ENCODE peak calls at places on chromosomes 5 and 9, in four cellular contexts. F, S, O and J are unnamed samples.

GRCh38 chr5:178207183-178207916 is 3.0 kb downstream of the HNRNPAB start:
- DNase-seq in F (peak), S (no peak), O (no peak), J (no peak)

GRCh38 chr5:9284781-9285307 is 261.0 kb downstream of the SEMA5A start:
- DNase-seq in F (no peak), S (no peak), O (no peak), J (no peak)

GRCh38 chr9:4077499-4078102 is 222.3 kb downstream of the GLIS3 start:
- DNase-seq in F (peak), S (peak), O (no peak), J (peak)

GRCh38 chr9:3361689-3362392 is 164.0 kb downstream of the RFX3 start:
- DNase-seq in F (no peak), S (no peak), O (no peak), J (no peak)

GRCh38 chr9:123953601-123954011 is 23.7 kb upstream of the DENND1A start:
- DNase-seq in F (no peak), S (no peak), O (no peak), J (no peak)

GRCh38 chr9:21081999-21082398 is 4.3 kb upstream of the IFNB1 start:
- DNase-seq in F (no peak), S (no peak), O (no peak), J (no peak)

GRCh38 chr9:134838651-134839431 is 41.8 kb upstream of the FCN2 start:
- DNase-seq in F (no peak), S (no peak), O (no peak), J (no peak)

GRCh38 chr5:119078870-119079269 is 8.0 kb downstream of the DMXL1 start:
- DNase-seq in F (no peak), S (no peak), O (no peak), J (no peak)

GRCh38 chr9:131276107-131276888 is at the start of gene FAM78A:
- DNase-seq in F (no peak), S (peak), O (no peak), J (peak)

GRCh38 chr5:65482727-65483473 is 1.2 kb upstream of the ADAMTS6 start:
- DNase-seq in F (peak), S (peak), O (peak), J (no peak)

GRCh38 chr9:8382266-8382665 is 582.7 kb upstream of the DMAC1 start:
- DNase-seq in F (no peak), S (no peak), O (no peak), J (no peak)

GRCh38 chr5:150058480-150059126 is 27.8 kb downstream of the CSF1R start:
- DNase-seq in F (no peak), S (peak), O (no peak), J (no peak)

GRCh38 chr5:75465480-75465879 is 45.9 kb downstream of the CERT1 start:
- DNase-seq in F (no peak), S (no peak), O (no peak), J (no peak)

GRCh38 chr9:6054280-6055099 is 39.1 kb upstream of the RANBP6 start:
- DNase-seq in F (peak), S (peak), O (no peak), J (peak)

GRCh38 chr5:39102684-39103155 is 28.5 kb upstream of the RICTOR start:
- DNase-seq in F (peak), S (peak), O (no peak), J (no peak)

GRCh38 chr9:108363321-108363720 is 492.5 kb downstream of the ACTL7B start:
- DNase-seq in F (no peak), S (no peak), O (no peak), J (no peak)

GRCh38 chr5:126811515-126812198 is 34.7 kb downstream of the LMNB1 start:
- DNase-seq in F (no peak), S (no peak), O (no peak), J (no peak)

GRCh38 chr5:128538249-128539037 is 398 bp upstream of the FBN2 start:
- DNase-seq in F (no peak), S (no peak), O (no peak), J (peak)

GRCh38 chr5:73822989-73823339 is 197.0 kb downstream of the ARHGEF28 start:
- DNase-seq in F (peak), S (no peak), O (no peak), J (no peak)

GRCh38 chr9:95953986-95954385 is 78.5 kb downstream of the ERCC6L2 start:
- DNase-seq in F (no peak), S (no peak), O (peak), J (no peak)

GRCh38 chr5:50958852-50959457 is 292.5 kb downstream of the PARP8 start:
- DNase-seq in F (peak), S (peak), O (no peak), J (no peak)

GRCh38 chr5:157113007-157113406 is 4.2 kb upstream of the HAVCR2 start:
- DNase-seq in F (no peak), S (no peak), O (no peak), J (no peak)

GRCh38 chr5:155053482-155053881 is 39.9 kb downstream of the KIF4B start:
- DNase-seq in F (no peak), S (no peak), O (no peak), J (no peak)

GRCh38 chr5:7364226-7364875 is 31.6 kb upstream of the ADCY2 start:
- DNase-seq in F (no peak), S (no peak), O (no peak), J (no peak)

GRCh38 chr5:102901821-102902448 is 146.8 kb downstream of the PAM start:
- DNase-seq in F (peak), S (no peak), O (no peak), J (no peak)

GRCh38 chr5:78627766-78628165 is 20.8 kb downstream of the LHFPL2 start:
- DNase-seq in F (no peak), S (no peak), O (no peak), J (no peak)

GRCh38 chr9:68914751-68915150 is 99.2 kb downstream of the PRKACG start:
- DNase-seq in F (no peak), S (no peak), O (no peak), J (no peak)

GRCh38 chr5:113215401-113216060 is 219.3 kb downstream of the TSSK1B start:
- DNase-seq in F (no peak), S (no peak), O (no peak), J (no peak)

GRCh38 chr5:98798371-98798770 is 24.9 kb downstream of the RGMB start:
- DNase-seq in F (no peak), S (no peak), O (no peak), J (no peak)
- TF ChIP-seq ATF3 in F (no peak), S (no peak), O (no peak), J (no peak)

DNA sequence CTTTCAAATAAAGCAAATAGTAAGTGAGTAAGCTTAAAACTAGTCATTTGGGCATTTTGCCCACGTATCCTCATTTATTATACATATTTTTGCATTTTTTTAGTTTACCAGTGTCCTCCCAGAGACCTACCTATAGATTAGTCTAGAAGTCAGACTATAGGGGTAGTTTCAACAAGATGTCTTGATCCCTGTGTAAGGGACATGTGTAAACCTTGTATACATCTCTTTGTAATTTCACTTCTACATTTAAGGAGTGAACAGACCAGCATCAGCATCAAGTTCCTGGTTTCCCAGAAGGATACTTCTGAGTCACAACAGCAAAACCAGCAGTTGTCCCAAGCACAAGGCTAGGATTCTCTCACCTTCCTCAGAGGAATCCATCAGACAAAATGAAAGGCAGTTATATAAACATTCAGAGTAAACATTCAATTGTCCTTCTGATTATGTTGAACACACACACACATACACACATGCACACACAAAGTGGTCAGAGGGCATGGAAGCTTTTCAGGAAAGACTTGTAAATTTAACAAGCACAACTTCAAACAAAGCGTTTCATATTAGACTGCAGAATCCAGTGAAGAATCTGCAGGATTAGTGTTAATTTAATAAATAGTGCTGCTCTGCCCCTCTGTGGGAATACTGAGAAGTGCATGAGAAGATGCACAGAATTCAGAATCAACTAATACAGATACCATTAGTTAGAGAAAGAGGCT is 55.4 kb downstream of the HINT1 start:
- DNase-seq in F (peak), S (peak), O (peak), J (no peak)
- TF ChIP-seq ESRRA in F (no peak), S (no peak), O (no peak), J (no peak)

DNA sequence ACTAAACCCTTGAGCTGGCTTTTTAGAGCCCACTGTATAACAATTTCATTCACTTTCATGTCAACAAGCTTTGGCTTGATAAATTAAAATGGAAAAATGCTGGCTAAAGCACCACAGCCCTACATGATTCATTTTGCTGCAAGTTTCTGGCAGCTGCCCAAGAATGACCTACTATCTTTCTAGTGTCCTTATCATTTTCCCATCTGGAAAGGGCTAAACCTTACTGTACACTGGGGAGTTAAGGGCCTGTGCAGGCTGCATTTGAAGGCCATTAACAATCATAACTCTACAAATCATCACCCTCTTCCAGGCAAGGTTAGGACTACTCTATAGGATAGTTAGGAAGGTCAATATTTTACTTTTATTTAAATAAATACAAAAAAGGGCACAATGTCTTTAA is 579.7 kb upstream of the ZNF608 start:
- DNase-seq in F (no peak), S (no peak), O (no peak), J (no peak)
- TF ChIP-seq ATF3 in F (no peak), S (no peak), O (no peak), J (no peak)

DNA sequence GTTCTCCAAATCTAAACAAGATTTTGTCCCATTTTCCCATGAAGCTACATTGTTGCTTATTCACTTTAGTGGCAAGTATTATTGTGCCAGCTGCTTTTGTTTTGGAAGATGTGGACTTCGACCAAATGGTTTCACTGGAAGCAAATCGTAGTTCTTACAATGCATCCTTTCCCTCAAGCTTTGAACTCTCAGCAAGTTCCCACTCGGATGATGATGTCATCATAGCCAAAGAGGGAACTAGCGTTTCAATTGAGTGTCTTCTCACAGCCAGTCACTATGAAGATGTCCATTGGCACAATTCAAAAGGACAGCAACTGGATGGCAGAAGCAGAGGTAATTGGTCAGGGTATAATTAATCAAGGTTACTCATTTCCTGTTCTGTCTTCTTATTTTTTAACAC is 10.9 kb downstream of the MFAP3 start:
- DNase-seq in F (no peak), S (no peak), O (no peak), J (no peak)
- TF ChIP-seq ESRRA in F (no peak), S (no peak), O (no peak), J (no peak)

GRCh38 chr9:72526901-72527800 is 5.7 kb downstream of the TMC1 start:
- DNase-seq in F (peak), S (peak), O (peak), J (peak)
- TF ChIP-seq ATF3 in F (no peak), S (no peak), O (no peak), J (no peak)

GRCh38 chr9:86407022-86407421 is 52.8 kb upstream of the TUT7 start:
- DNase-seq in F (peak), S (no peak), O (no peak), J (no peak)
- TF ChIP-seq ESRRA in F (no peak), S (no peak), O (no peak), J (no peak)